ENCODE peak calls at places on chromosomes 12 and 14, in five cellular contexts. One of them, this sample, is unnamed.

GRCh38 chr14:70013269-70013873 is 134.2 kb downstream of the SMOC1 start:
- DNase-seq in A549: peak; percentile 41
- DNase-seq in IMR-90: peak; percentile 30
- DNase-seq in GM12878: no peak
- DNase-seq in SK-N-SH: peak; percentile 52
- DNase-seq in this sample: peak; percentile 61

GRCh38 chr14:43938588-43939281 is 568.3 kb downstream of the FSCB start:
- DNase-seq in IMR-90: no peak
- DNase-seq in GM12878: no peak
- DNase-seq in A549: no peak
- DNase-seq in SK-N-SH: no peak
- DNase-seq in this sample: no peak

GRCh38 chr14:104690266-104690711 is 871 bp downstream of the INF2 start:
- DNase-seq in GM12878: no peak
- DNase-seq in IMR-90: no peak
- DNase-seq in A549: no peak
- DNase-seq in SK-N-SH: no peak
- DNase-seq in this sample: no peak

GRCh38 chr12:124289634-124290600 is 5.0 kb upstream of the RFLNA start:
- DNase-seq in A549: no peak
- DNase-seq in IMR-90: peak; percentile 43
- DNase-seq in GM12878: no peak
- DNase-seq in SK-N-SH: peak; percentile 77
- DNase-seq in this sample: no peak

GRCh38 chr12:57215668-57216013 is 953 bp upstream of the NXPH4 start:
- DNase-seq in A549: no peak
- DNase-seq in IMR-90: peak; percentile 30
- DNase-seq in GM12878: no peak
- DNase-seq in SK-N-SH: no peak
- DNase-seq in this sample: no peak

GRCh38 chr12:12887471-12887870 is 3.9 kb upstream of the GPRC5A start:
- DNase-seq in A549: peak; percentile 31
- DNase-seq in IMR-90: no peak
- DNase-seq in SK-N-SH: no peak
- DNase-seq in GM12878: no peak
- DNase-seq in this sample: no peak

GRCh38 chr12:121805800-121806555 is 2.2 kb downstream of the SETD1B start:
- DNase-seq in SK-N-SH: no peak
- DNase-seq in A549: peak; percentile 48
- DNase-seq in GM12878: no peak
- DNase-seq in IMR-90: no peak
- DNase-seq in this sample: no peak

GRCh38 chr14:74941676-74942097 is 13.7 kb downstream of the PGF start:
- DNase-seq in IMR-90: peak; percentile 57
- DNase-seq in GM12878: no peak
- DNase-seq in A549: no peak
- DNase-seq in SK-N-SH: no peak
- DNase-seq in this sample: peak; percentile 46

GRCh38 chr12:122646568-122647220 is 56.5 kb downstream of the HCAR2 start:
- DNase-seq in SK-N-SH: no peak
- DNase-seq in A549: peak; percentile 24
- DNase-seq in GM12878: peak; percentile 90
- DNase-seq in IMR-90: peak; percentile 88
- DNase-seq in this sample: no peak

GRCh38 chr14:80215756-80216581 is 4.7 kb upstream of the DIO2 start:
- DNase-seq in GM12878: no peak
- DNase-seq in IMR-90: peak; percentile 49
- DNase-seq in SK-N-SH: no peak
- DNase-seq in A549: peak; percentile 99
- DNase-seq in this sample: no peak

GRCh38 chr14:100130471-100130870 is 29.0 kb downstream of the DEGS2 start:
- DNase-seq in SK-N-SH: no peak
- DNase-seq in GM12878: no peak
- DNase-seq in IMR-90: no peak
- DNase-seq in A549: no peak
- DNase-seq in this sample: no peak

GRCh38 chr12:55932546-55932919 is 1.6 kb downstream of the DGKA start:
- DNase-seq in GM12878: no peak
- DNase-seq in A549: peak; percentile 32
- DNase-seq in SK-N-SH: peak; percentile 44
- DNase-seq in IMR-90: peak; percentile 33
- DNase-seq in this sample: no peak

GRCh38 chr12:1691123-1692007 is 495 bp downstream of the ADIPOR2 start:
- DNase-seq in SK-N-SH: no peak
- DNase-seq in GM12878: no peak
- DNase-seq in IMR-90: no peak
- DNase-seq in A549: no peak
- DNase-seq in this sample: peak; percentile 65

GRCh38 chr12:64595863-64596793 is 14.2 kb upstream of the RASSF3 start:
- DNase-seq in IMR-90: no peak
- DNase-seq in GM12878: no peak
- DNase-seq in A549: no peak
- DNase-seq in SK-N-SH: no peak
- DNase-seq in this sample: no peak

GRCh38 chr14:51209457-51209856 is 30.6 kb upstream of the TMX1 start:
- DNase-seq in GM12878: no peak
- DNase-seq in IMR-90: no peak
- DNase-seq in SK-N-SH: peak; percentile 55
- DNase-seq in A549: no peak
- DNase-seq in this sample: no peak

GRCh38 chr12:124548854-124549378 is 18.5 kb downstream of the NCOR2 start:
- DNase-seq in A549: no peak
- DNase-seq in SK-N-SH: peak; percentile 72
- DNase-seq in IMR-90: peak; percentile 87
- DNase-seq in GM12878: no peak
- DNase-seq in this sample: no peak

GRCh38 chr12:70487440-70487839 is 121.3 kb downstream of the KCNMB4 start:
- DNase-seq in SK-N-SH: no peak
- DNase-seq in IMR-90: no peak
- DNase-seq in A549: no peak
- DNase-seq in GM12878: peak; percentile 31
- DNase-seq in this sample: no peak

GRCh38 chr14:39988939-39989338 is 556.7 kb upstream of the FBXO33 start:
- DNase-seq in A549: peak; percentile 57
- DNase-seq in IMR-90: no peak
- DNase-seq in GM12878: no peak
- DNase-seq in SK-N-SH: no peak
- DNase-seq in this sample: no peak

GRCh38 chr12:56581418-56582145 is 48.5 kb downstream of the BAZ2A start:
- DNase-seq in SK-N-SH: no peak
- DNase-seq in GM12878: peak; percentile 35
- DNase-seq in IMR-90: peak; percentile 69
- DNase-seq in A549: no peak
- DNase-seq in this sample: peak; percentile 52

GRCh38 chr14:69376439-69376838 is 21.7 kb downstream of the ERH start:
- DNase-seq in GM12878: no peak
- DNase-seq in IMR-90: peak; percentile 77
- DNase-seq in SK-N-SH: no peak
- DNase-seq in A549: peak; percentile 16
- DNase-seq in this sample: no peak

GRCh38 chr12:41302979-41303403 is 114.9 kb downstream of the PDZRN4 start:
- DNase-seq in IMR-90: no peak
- DNase-seq in SK-N-SH: no peak
- DNase-seq in A549: no peak
- DNase-seq in GM12878: peak; percentile 2
- DNase-seq in this sample: no peak
- H3K4me2 ChIP-seq in IMR-90: no peak overlapping the region
- H3K4me2 ChIP-seq in SK-N-SH: no peak overlapping the region
- H3K4me2 ChIP-seq in A549: no peak overlapping the region
- H3K4me2 ChIP-seq in GM12878: no peak overlapping the region
- H3K4me2 ChIP-seq in this sample: no peak overlapping the region

DNA sequence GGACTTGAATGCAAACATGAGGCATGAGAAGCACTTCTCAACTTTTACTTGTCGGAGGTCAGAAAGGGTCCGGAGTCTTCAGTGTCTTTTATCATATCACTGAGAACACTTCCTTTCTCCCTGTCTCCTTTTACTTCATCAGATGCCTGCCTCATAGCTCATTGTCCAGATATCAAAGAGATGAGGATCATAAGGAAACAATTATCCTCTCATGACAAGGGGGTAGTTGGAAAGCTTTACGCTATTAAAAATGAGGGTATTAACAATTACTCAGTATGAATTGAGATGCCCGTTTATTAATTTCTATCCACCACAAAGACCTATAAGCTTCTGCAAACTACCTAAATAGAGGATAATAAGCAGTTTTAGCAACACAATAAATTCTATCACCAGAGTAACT is 214.1 kb upstream of the FLRT2 start:
- DNase-seq in A549: no peak
- DNase-seq in SK-N-SH: no peak
- DNase-seq in IMR-90: no peak
- DNase-seq in GM12878: no peak
- DNase-seq in this sample: no peak
- TF ChIP-seq RCOR1 in A549: no peak
- TF ChIP-seq RCOR1 in SK-N-SH: no peak
- TF ChIP-seq RCOR1 in IMR-90: no peak
- TF ChIP-seq RCOR1 in GM12878: no peak
- TF ChIP-seq RCOR1 in this sample: no peak

GRCh38 chr14:49559979-49560768 is 26.0 kb downstream of the RPS29 start:
- DNase-seq in IMR-90: no peak
- DNase-seq in SK-N-SH: no peak
- DNase-seq in GM12878: no peak
- DNase-seq in A549: no peak
- DNase-seq in this sample: no peak
- H3K4me2 ChIP-seq in IMR-90: no peak overlapping the region
- H3K4me2 ChIP-seq in SK-N-SH: no peak overlapping the region
- H3K4me2 ChIP-seq in GM12878: no peak overlapping the region
- H3K4me2 ChIP-seq in A549: no peak overlapping the region
- H3K4me2 ChIP-seq in this sample: no peak overlapping the region

GRCh38 chr12:94286580-94287244 is 138.3 kb downstream of the PLXNC1 start:
- DNase-seq in SK-N-SH: peak; percentile 67
- DNase-seq in A549: no peak
- DNase-seq in IMR-90: no peak
- DNase-seq in GM12878: no peak
- DNase-seq in this sample: no peak
- TF ChIP-seq RCOR1 in SK-N-SH: no peak
- TF ChIP-seq RCOR1 in A549: no peak
- TF ChIP-seq RCOR1 in IMR-90: no peak
- TF ChIP-seq RCOR1 in GM12878: no peak
- TF ChIP-seq RCOR1 in this sample: no peak

DNA sequence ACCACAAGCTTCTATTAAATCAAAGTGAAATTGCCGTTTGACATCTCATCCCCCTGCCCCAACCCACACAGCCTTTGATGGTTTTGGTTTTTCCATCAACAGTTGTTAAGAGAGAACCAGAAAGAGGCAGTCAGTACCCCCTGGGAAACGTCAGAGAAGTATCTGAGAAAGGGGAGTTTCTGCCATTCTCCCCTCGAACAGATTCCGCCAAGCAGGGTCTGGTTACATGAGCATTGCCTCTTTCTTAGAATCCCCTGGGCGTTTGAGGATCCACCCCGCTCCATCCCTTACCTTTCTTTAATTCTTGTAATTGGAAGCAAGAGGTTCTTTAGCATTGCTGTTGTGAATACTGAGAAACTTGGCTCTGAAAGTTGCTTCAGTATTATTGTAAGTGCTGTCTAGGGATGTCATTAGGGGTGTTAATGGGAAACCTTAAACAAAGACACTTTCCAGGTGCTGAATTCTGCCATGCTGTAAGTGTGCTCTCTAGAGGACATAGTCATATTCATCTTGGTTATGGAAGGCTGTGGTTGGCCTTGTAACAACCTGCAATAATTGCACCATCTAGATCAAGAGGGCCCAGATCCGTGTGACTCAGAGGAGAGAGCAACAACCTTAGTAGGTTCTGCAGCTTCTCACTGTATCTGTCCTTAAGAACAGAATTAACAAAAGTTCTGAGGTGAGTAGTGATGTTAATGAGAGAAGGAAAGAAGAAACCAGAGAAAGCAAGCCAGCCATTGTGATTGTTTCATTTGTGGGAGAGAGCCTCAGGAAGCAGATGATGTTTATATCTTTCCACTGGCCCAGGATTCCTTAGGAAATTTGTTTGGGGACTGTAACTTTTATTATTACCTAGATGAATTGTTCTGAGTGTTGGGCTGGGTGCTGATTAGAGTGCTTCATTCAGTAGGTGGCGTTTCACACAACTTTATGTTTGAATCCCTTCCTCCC is 8.9 kb downstream of the TMBIM6 start:
- DNase-seq in SK-N-SH: no peak
- DNase-seq in IMR-90: peak; percentile 80
- DNase-seq in GM12878: peak; percentile 36
- DNase-seq in A549: peak; percentile 49
- DNase-seq in this sample: no peak
- H3K4me2 ChIP-seq in SK-N-SH: no peak overlapping the region
- H3K4me2 ChIP-seq in IMR-90: peak overlapping the region; percentile 52
- H3K4me2 ChIP-seq in GM12878: peak overlapping the region; percentile 70
- H3K4me2 ChIP-seq in A549: peak overlapping the region; percentile 51
- H3K4me2 ChIP-seq in this sample: peak overlapping the region; percentile 62